ENCODE peak calls at places on chromosome 16, in ten cellular contexts. K is stimulated activated CD8-positive, alpha-beta memory T cell treated with anti-CD3 and anti-CD28 coated beads, Interleukin-15, amount 100 ng/mL, for 4 hours; B is ELR; W is T-helper 17 cell; X is GM12865; V is naive thymus-derived CD8-positive, alpha-beta T cell; D is frontal cortex; Z is A172; O is HS-5; G is activated CD8-positive, alpha-beta memory T cell treated with anti-CD3 and anti-CD28 coated beads for 1 hour. J is an unnamed sample.
A peak's percentile ranks its signal among the peaks of the same experiment; 100 is the strongest.

GRCh38 chr16:28899882-28900600 is 21.8 kb downstream of the ATP2A1 start:
- DNase-seq in G (no peak), D (no peak), B (no peak), O (no peak), X (no peak), Z (no peak), W (no peak), K (no peak), V (no peak), J (no peak)

GRCh38 chr16:14423344-14423743 is 206.7 kb downstream of the PARN start:
- DNase-seq in W (no peak), Z (no peak), G (no peak), V (no peak), O (no peak), X (no peak), K (no peak), D (no peak), B (peak; percentile 27), J (no peak)

GRCh38 chr16:2233872-2234812 is 2.1 kb upstream of the DNASE1L2 start:
- DNase-seq in B (no peak), Z (no peak), X (no peak), K (no peak), W (no peak), G (no peak), O (no peak), D (no peak), V (no peak), J (no peak)

GRCh38 chr16:74837056-74837455 is 62.4 kb upstream of the FA2H start:
- DNase-seq in O (no peak), Z (no peak), B (no peak), G (no peak), W (no peak), D (no peak), K (no peak), V (no peak), X (no peak), J (no peak)

GRCh38 chr16:4316103-4316731 is 350 bp downstream of the GLIS2 start:
- DNase-seq in O (no peak), G (no peak), W (no peak), V (no peak), Z (no peak), K (no peak), D (no peak), B (peak; percentile 54), X (no peak), J (no peak)

GRCh38 chr16:48810803-48811453 is 200.9 kb upstream of the N4BP1 start:
- DNase-seq in X (no peak), G (no peak), K (no peak), W (no peak), O (no peak), Z (no peak), V (no peak), D (no peak), B (no peak), J (no peak)

GRCh38 chr16:2507679-2508064 is 6.1 kb upstream of the ATP6V0C start:
- DNase-seq in V (no peak), D (no peak), O (no peak), Z (no peak), K (no peak), G (no peak), B (no peak), W (no peak), X (no peak), J (no peak)

GRCh38 chr16:82329070-82329469 is 159.0 kb upstream of the MPHOSPH6 start:
- DNase-seq in O (no peak), V (no peak), D (no peak), K (no peak), B (no peak), Z (no peak), W (no peak), X (no peak), G (no peak), J (no peak)

GRCh38 chr16:20056436-20056835 is 17.3 kb downstream of the GPR139 start:
- DNase-seq in O (no peak), G (no peak), D (no peak), Z (no peak), X (no peak), W (no peak), K (no peak), B (no peak), V (no peak), J (no peak)

GRCh38 chr16:72285728-72286127 is 113.8 kb upstream of the PMFBP1 start:
- DNase-seq in K (no peak), G (no peak), D (no peak), V (no peak), O (no peak), X (no peak), B (peak; percentile 2), Z (no peak), W (no peak), J (no peak)

GRCh38 chr16:73196670-73197069 is 148.7 kb upstream of the ZFHX3 start:
- DNase-seq in O (no peak), B (peak; percentile 76), V (no peak), X (peak; percentile 69), K (no peak), W (no peak), Z (peak; percentile 69), G (no peak), D (peak; percentile 27), J (peak; percentile 68)

GRCh38 chr16:83441523-83441922 is 366.3 kb upstream of the HSBP1 start:
- DNase-seq in D (no peak), X (no peak), G (no peak), O (no peak), W (no peak), B (peak; percentile 47), Z (peak; percentile 44), V (no peak), K (no peak), J (peak; percentile 74)

GRCh38 chr16:50313596-50314483 is 47.5 kb downstream of the ADCY7 start:
- DNase-seq in K (peak; percentile 24), X (no peak), G (peak; percentile 22), Z (peak; percentile 22), O (no peak), W (no peak), V (no peak), D (peak; percentile 33), B (no peak), J (peak; percentile 28)

GRCh38 chr16:17964196-17964595 is 372.3 kb downstream of the NPIPA8 start:
- DNase-seq in G (no peak), X (no peak), D (no peak), O (no peak), V (no peak), K (no peak), W (no peak), Z (no peak), B (no peak), J (no peak)

GRCh38 chr16:21233521-21234150 is at the start of gene ANKS4B:
- DNase-seq in Z (no peak), G (no peak), W (no peak), K (no peak), D (no peak), V (no peak), X (no peak), O (no peak), B (no peak), J (no peak)

GRCh38 chr16:79169239-79169638 is 431.3 kb downstream of the MAF start:
- DNase-seq in K (no peak), O (no peak), Z (no peak), W (no peak), X (no peak), B (no peak), V (no peak), D (no peak), G (no peak), J (no peak)

GRCh38 chr16:53099318-53100130 is 44.7 kb downstream of the CHD9 start:
- DNase-seq in X (peak; percentile 90), K (peak; percentile 33), W (peak; percentile 41), Z (peak; percentile 96), B (peak; percentile 91), G (peak; percentile 8), D (peak; percentile 63), V (peak; percentile 11), O (peak; percentile 59), J (peak; percentile 95)

GRCh38 chr16:81910366-81910885 is 100.8 kb downstream of the SDR42E1 start:
- DNase-seq in O (no peak), D (no peak), K (no peak), B (no peak), Z (no peak), G (no peak), X (no peak), V (no peak), W (no peak), J (no peak)

GRCh38 chr16:57882797-57883196 is 80.5 kb upstream of the KIFC3 start:
- DNase-seq in X (no peak), G (no peak), Z (no peak), D (no peak), V (no peak), W (no peak), B (peak; percentile 39), O (no peak), K (no peak), J (no peak)

GRCh38 chr16:85263214-85263613 is 150.9 kb upstream of the CIBAR2 start:
- DNase-seq in Z (no peak), G (no peak), V (no peak), W (no peak), D (no peak), O (no peak), K (no peak), X (no peak), B (no peak), J (no peak)

GRCh38 chr16:57167951-57168350 is 17.9 kb downstream of the PSME3IP1 start:
- DNase-seq in B (peak; percentile 71), G (no peak), K (no peak), D (peak; percentile 51), V (no peak), W (no peak), X (peak; percentile 78), Z (peak; percentile 62), O (peak; percentile 23), J (peak; percentile 45)

GRCh38 chr16:67441907-67442306 is 11.0 kb downstream of the HSD11B2 start:
- DNase-seq in Z (no peak), V (no peak), D (no peak), W (no peak), O (no peak), G (no peak), B (no peak), X (no peak), K (no peak), J (no peak)

GRCh38 chr16:18782697-18783429 is 7.3 kb downstream of the RPS15A start:
- DNase-seq in X (no peak), D (no peak), O (no peak), G (no peak), W (no peak), B (no peak), K (no peak), V (no peak), Z (no peak), J (no peak)

GRCh38 chr16:85665373-85665740 is 23.4 kb downstream of the GINS2 start:
- DNase-seq in K (no peak), X (no peak), Z (no peak), B (no peak), V (no peak), O (no peak), W (no peak), D (no peak), G (no peak), J (no peak)

GRCh38 chr16:4060823-4061222 is 55.4 kb downstream of the ADCY9 start:
- DNase-seq in O (no peak), X (no peak), Z (no peak), G (no peak), B (peak; percentile 16), K (no peak), V (no peak), W (no peak), D (no peak), J (no peak)

J was measured in HT1080.